ENCODE peak calls at places on chromosomes 3 and 15, in eight cellular contexts. W is stomach, Z is psoas muscle, X is IMR-90, A is foreskin fibroblast, M is thyroid gland, K is pancreas, B is choroid plexus epithelial cell. R is an unnamed sample.

GRCh38 chr3:40057077-40057476 is 247.7 kb downstream of the MYRIP start:
- DNase-seq in W (no peak), Z (no peak), X (no peak), A (peak; percentile 59), M (no peak), K (no peak), B (no peak), R (no peak)

GRCh38 chr3:89000886-89001285 is 106.5 kb upstream of the EPHA3 start:
- DNase-seq in W (no peak), Z (no peak), X (no peak), A (no peak), M (no peak), K (no peak), B (peak; percentile 85), R (no peak)

GRCh38 chr15:40506964-40507571 is 36.3 kb downstream of the CHST14 start:
- DNase-seq in W (peak; percentile 78), Z (peak; percentile 85), X (peak; percentile 64), A (peak; percentile 64), M (peak; percentile 82), K (peak; percentile 91), B (peak; percentile 76), R (peak; percentile 84)

GRCh38 chr3:27666708-27667107 is 55.4 kb downstream of the EOMES start:
- DNase-seq in W (no peak), Z (peak; percentile 79), X (peak; percentile 80), A (peak; percentile 74), M (peak; percentile 27), K (no peak), B (peak; percentile 96), R (no peak)

GRCh38 chr3:38717603-38718240 is 68.2 kb upstream of the SCN5A start:
- DNase-seq in W (no peak), Z (no peak), X (no peak), A (no peak), M (no peak), K (no peak), B (no peak), R (no peak)

GRCh38 chr15:69557340-69558137 is 104.9 kb downstream of the RPLP1 start:
- DNase-seq in W (peak; percentile 37), Z (no peak), X (peak; percentile 94), A (peak; percentile 91), M (peak; percentile 37), K (no peak), B (peak; percentile 92), R (no peak)

GRCh38 chr3:105951043-105951442 is 82.2 kb upstream of the CBLB start:
- DNase-seq in W (no peak), Z (no peak), X (no peak), A (no peak), M (no peak), K (no peak), B (no peak), R (no peak)

GRCh38 chr3:57063027-57063426 is 2.6 kb downstream of the SPATA12 start:
- DNase-seq in W (no peak), Z (no peak), X (no peak), A (no peak), M (no peak), K (no peak), B (no peak), R (no peak)

GRCh38 chr3:45199837-45200648 is 26.0 kb downstream of the TMEM158 start:
- DNase-seq in W (no peak), Z (no peak), X (peak; percentile 92), A (peak; percentile 79), M (no peak), K (no peak), B (peak; percentile 94), R (no peak)

GRCh38 chr15:64842099-64842940 is 605 bp downstream of the PLEKHO2 start:
- DNase-seq in W (no peak), Z (peak; percentile 65), X (peak; percentile 24), A (no peak), M (peak; percentile 65), K (no peak), B (peak; percentile 39), R (no peak)

GRCh38 chr3:4994823-4995499 is 15.7 kb downstream of the BHLHE40 start:
- DNase-seq in W (peak; percentile 59), Z (peak; percentile 92), X (peak; percentile 92), A (peak; percentile 79), M (peak; percentile 92), K (no peak), B (peak; percentile 89), R (peak; percentile 53)

GRCh38 chr3:147298511-147298982 is 107.8 kb downstream of the ZIC4 start:
- DNase-seq in W (no peak), Z (no peak), X (peak; percentile 100), A (peak; percentile 95), M (no peak), K (no peak), B (peak; percentile 99), R (no peak)

GRCh38 chr15:32870240-32871033 is 152.6 kb downstream of the GREM1 start:
- DNase-seq in W (peak; percentile 30), Z (no peak), X (peak; percentile 100), A (no peak), M (no peak), K (no peak), B (peak; percentile 98), R (no peak)

GRCh38 chr3:174859756-174860155 is 622 bp downstream of the NAALADL2 start:
- DNase-seq in W (no peak), Z (no peak), X (no peak), A (no peak), M (no peak), K (no peak), B (no peak), R (no peak)

GRCh38 chr3:127628788-127629456 is at the start of gene PODXL2:
- DNase-seq in W (peak; percentile 55), Z (peak; percentile 74), X (peak; percentile 52), A (peak; percentile 46), M (peak; percentile 59), K (peak; percentile 78), B (peak; percentile 59), R (no peak)

GRCh38 chr3:30895329-30895728 is 868 bp upstream of the GADL1 start:
- DNase-seq in W (no peak), Z (no peak), X (no peak), A (no peak), M (no peak), K (no peak), B (no peak), R (no peak)

GRCh38 chr3:40178012-40178594 is 131.4 kb upstream of the EIF1B start:
- DNase-seq in W (no peak), Z (no peak), X (no peak), A (no peak), M (no peak), K (no peak), B (no peak), R (no peak)

GRCh38 chr15:95853350-95853749 is 477.1 kb upstream of the NR2F2 start:
- DNase-seq in W (no peak), Z (no peak), X (peak; percentile 61), A (peak; percentile 20), M (no peak), K (no peak), B (peak; percentile 71), R (no peak)

GRCh38 chr15:95848126-95848525 is 482.4 kb upstream of the NR2F2 start:
- DNase-seq in W (no peak), Z (no peak), X (no peak), A (peak; percentile 10), M (no peak), K (no peak), B (peak; percentile 47), R (no peak)

GRCh38 chr15:95845862-95846515 is 484.5 kb upstream of the NR2F2 start:
- DNase-seq in W (no peak), Z (no peak), X (peak; percentile 81), A (peak; percentile 29), M (no peak), K (no peak), B (peak; percentile 92), R (no peak)

GRCh38 chr15:95850837-95851236 is 479.7 kb upstream of the NR2F2 start:
- DNase-seq in W (no peak), Z (no peak), X (no peak), A (no peak), M (no peak), K (no peak), B (no peak), R (no peak)
- TF ChIP-seq CTCF in W (no peak), Z (no peak), X (no peak), A (no peak), M (no peak), K (no peak), B (no peak), R (no peak)

GRCh38 chr3:17261627-17262369 is 377.0 kb downstream of the PLCL2 start:
- DNase-seq in W (no peak), Z (no peak), X (no peak), A (no peak), M (no peak), K (no peak), B (no peak), R (no peak)

GRCh38 chr3:17258823-17259436 is 374.2 kb downstream of the PLCL2 start:
- DNase-seq in W (no peak), Z (no peak), X (peak; percentile 39), A (peak; percentile 12), M (no peak), K (no peak), B (peak; percentile 58), R (no peak)

GRCh38 chr3:17260257-17260656 is 375.5 kb downstream of the PLCL2 start:
- DNase-seq in W (no peak), Z (no peak), X (no peak), A (no peak), M (no peak), K (no peak), B (no peak), R (no peak)

GRCh38 chr3:17257269-17257668 is 372.5 kb downstream of the PLCL2 start:
- DNase-seq in W (no peak), Z (no peak), X (no peak), A (no peak), M (no peak), K (no peak), B (no peak), R (no peak)
- TF ChIP-seq CTCF in W (no peak), Z (no peak), X (no peak), A (no peak), M (no peak), K (no peak), B (no peak), R (no peak)

GRCh38 chr3:19146685-19147650 is 1.3 kb upstream of the KCNH8 start:
- DNase-seq in W (peak; percentile 76), Z (peak; percentile 72), X (peak; percentile 20), A (peak; percentile 27), M (peak; percentile 84), K (peak; percentile 89), B (peak; percentile 47), R (peak; percentile 65)

GRCh38 chr3:19151171-19151570 is 2.9 kb downstream of the KCNH8 start:
- DNase-seq in W (no peak), Z (no peak), X (no peak), A (no peak), M (no peak), K (no peak), B (no peak), R (no peak)

GRCh38 chr3:19149388-19149787 is 1.1 kb downstream of the KCNH8 start:
- DNase-seq in W (no peak), Z (no peak), X (no peak), A (no peak), M (peak; percentile 6), K (no peak), B (peak; percentile 19), R (no peak)

GRCh38 chr3:19148768-19149091 is 420 bp downstream of the KCNH8 start:
- DNase-seq in W (no peak), Z (no peak), X (no peak), A (no peak), M (no peak), K (no peak), B (no peak), R (no peak)

GRCh38 chr3:19147905-19148767 is at the start of gene KCNH8:
- DNase-seq in W (peak; percentile 31), Z (peak; percentile 45), X (no peak), A (no peak), M (peak; percentile 30), K (peak; percentile 80), B (no peak), R (no peak)
- TF ChIP-seq CTCF in W (no peak), Z (no peak), X (no peak), A (no peak), M (no peak), K (no peak), B (no peak), R (no peak)

GRCh38 chr15:31327674-31328424 is 1.2 kb downstream of the KLF13 start:
- DNase-seq in W (peak; percentile 76), Z (peak; percentile 81), X (peak; percentile 19), A (peak; percentile 27), M (peak; percentile 80), K (peak; percentile 89), B (peak; percentile 50), R (peak; percentile 87)
- TF ChIP-seq CTCF in W (peak; percentile 19), Z (peak; percentile 15), X (no peak), A (no peak), M (peak; percentile 6), K (no peak), B (no peak), R (no peak)

R was measured in suprapubic skin.